ENCODE peak calls at places on chromosomes 13 and 19, in ten cellular contexts. R is cardiac fibroblast; C is cardiac muscle cell; V is endodermal cell; S is MCF 10A; O is activated B cell treated with CpG ODN at 0.5 μM for 24 hours; W is AG10803; J is GM12878; Q is CD8-positive, alpha-beta T cell; U is AG04449. D is an unnamed sample.

GRCh38 chr19:50377051-50377441 is 789 bp downstream of the NR1H2 start:
- DNase-seq in C (peak), V (peak), Q (no peak), J (no peak), S (peak), R (peak), U (no peak), W (no peak), O (no peak), D (no peak)

GRCh38 chr19:6743714-6744380 is 4.4 kb downstream of the TRIP10 start:
- DNase-seq in O (no peak), R (peak), Q (no peak), J (no peak), W (no peak), V (no peak), C (no peak), S (peak), U (no peak), D (no peak)

GRCh38 chr13:89052699-89053098 is 1381.5 kb downstream of the SLITRK5 start:
- DNase-seq in Q (no peak), O (no peak), C (no peak), J (no peak), W (no peak), R (no peak), U (no peak), S (no peak), V (no peak), D (no peak)

GRCh38 chr13:39347926-39348901 is 254.8 kb downstream of the LHFPL6 start:
- DNase-seq in Q (no peak), V (peak), J (no peak), R (no peak), C (peak), O (no peak), W (no peak), S (no peak), U (no peak), D (no peak)

GRCh38 chr19:38632476-38633213 is 13.7 kb downstream of the EIF3K start:
- DNase-seq in C (no peak), U (no peak), W (no peak), V (peak), R (no peak), Q (no peak), O (no peak), J (no peak), S (no peak), D (no peak)

GRCh38 chr13:94063096-94063495 is 416.4 kb downstream of the DCT start:
- DNase-seq in C (no peak), W (peak), Q (no peak), S (no peak), V (no peak), O (no peak), J (no peak), U (no peak), R (peak), D (no peak)

GRCh38 chr13:109778102-109778542 is 8.3 kb downstream of the IRS2 start:
- DNase-seq in S (peak), R (peak), U (no peak), Q (no peak), V (no peak), O (no peak), C (no peak), W (no peak), J (no peak), D (no peak)

GRCh38 chr19:55112781-55113569 is 4.5 kb downstream of the PPP1R12C start:
- DNase-seq in V (peak), O (no peak), J (no peak), R (no peak), W (no peak), U (no peak), C (no peak), S (no peak), Q (no peak), D (no peak)

GRCh38 chr13:60514891-60515290 is 117.9 kb downstream of the TDRD3 start:
- DNase-seq in S (no peak), O (no peak), V (no peak), R (no peak), C (no peak), W (peak), U (no peak), Q (no peak), J (no peak), D (no peak)

GRCh38 chr19:56671613-56671994 is at the start of gene ZNF835:
- DNase-seq in V (peak), C (peak), Q (peak), S (no peak), O (peak), W (no peak), R (peak), J (no peak), U (no peak), D (no peak)

GRCh38 chr19:44846455-44847143 is 502 bp downstream of the NECTIN2 start:
- DNase-seq in J (no peak), O (no peak), V (peak), U (no peak), S (peak), R (peak), Q (no peak), W (peak), C (peak), D (peak)

GRCh38 chr13:91313103-91313502 is 34.4 kb upstream of the MIR17HG start:
- DNase-seq in J (no peak), R (peak), W (peak), V (peak), S (peak), C (peak), U (no peak), Q (no peak), O (no peak), D (no peak)

GRCh38 chr13:28817204-28817603 is 2.9 kb upstream of the MTUS2 start:
- DNase-seq in Q (no peak), R (no peak), C (peak), J (no peak), S (no peak), V (peak), O (no peak), U (no peak), W (no peak), D (no peak)
- TF ChIP-seq CTCF in Q (no peak), R (no peak), C (peak), J (no peak), S (peak), V (peak), O (no peak), U (no peak), W (no peak), D (peak)

GRCh38 chr13:76667551-76667950 is 218.7 kb downstream of the KCTD12 start:
- DNase-seq in R (peak), J (no peak), C (no peak), S (peak), O (no peak), Q (no peak), U (peak), V (no peak), W (peak), D (no peak)
- TF ChIP-seq CTCF in R (peak), J (peak), C (peak), S (peak), O (no peak), Q (no peak), U (peak), V (peak), W (peak), D (peak)

GRCh38 chr13:76856141-76856571 is 30.0 kb downstream of the KCTD12 start:
- DNase-seq in J (no peak), O (no peak), C (no peak), Q (no peak), V (no peak), U (no peak), R (peak), W (peak), S (peak), D (no peak)
- TF ChIP-seq CTCF in J (no peak), O (no peak), C (no peak), Q (no peak), V (no peak), U (no peak), R (no peak), W (no peak), S (no peak), D (no peak)

GRCh38 chr19:5312058-5312457 is 28.6 kb downstream of the PTPRS start:
- DNase-seq in W (no peak), J (no peak), U (no peak), S (no peak), R (no peak), C (no peak), Q (no peak), O (no peak), V (no peak), D (no peak)

GRCh38 chr19:5306531-5306930 is 34.1 kb downstream of the PTPRS start:
- DNase-seq in S (no peak), C (no peak), Q (no peak), R (no peak), W (no peak), J (no peak), O (no peak), V (no peak), U (no peak), D (no peak)

GRCh38 chr19:5307655-5308054 is 33.0 kb downstream of the PTPRS start:
- DNase-seq in U (no peak), Q (no peak), R (no peak), S (no peak), O (no peak), J (no peak), C (no peak), V (no peak), W (no peak), D (no peak)

GRCh38 chr19:5308471-5309437 is 31.9 kb downstream of the PTPRS start:
- DNase-seq in W (peak), U (peak), R (peak), V (no peak), C (no peak), O (no peak), S (peak), Q (no peak), J (no peak), D (no peak)

GRCh38 chr19:5309438-5310204 is 31.0 kb downstream of the PTPRS start:
- DNase-seq in U (no peak), C (no peak), J (no peak), R (peak), O (no peak), V (peak), S (no peak), W (no peak), Q (no peak), D (no peak)
- TF ChIP-seq CTCF in U (no peak), C (peak), J (no peak), R (no peak), O (no peak), V (peak), S (no peak), W (no peak), Q (no peak), D (no peak)

DNA sequence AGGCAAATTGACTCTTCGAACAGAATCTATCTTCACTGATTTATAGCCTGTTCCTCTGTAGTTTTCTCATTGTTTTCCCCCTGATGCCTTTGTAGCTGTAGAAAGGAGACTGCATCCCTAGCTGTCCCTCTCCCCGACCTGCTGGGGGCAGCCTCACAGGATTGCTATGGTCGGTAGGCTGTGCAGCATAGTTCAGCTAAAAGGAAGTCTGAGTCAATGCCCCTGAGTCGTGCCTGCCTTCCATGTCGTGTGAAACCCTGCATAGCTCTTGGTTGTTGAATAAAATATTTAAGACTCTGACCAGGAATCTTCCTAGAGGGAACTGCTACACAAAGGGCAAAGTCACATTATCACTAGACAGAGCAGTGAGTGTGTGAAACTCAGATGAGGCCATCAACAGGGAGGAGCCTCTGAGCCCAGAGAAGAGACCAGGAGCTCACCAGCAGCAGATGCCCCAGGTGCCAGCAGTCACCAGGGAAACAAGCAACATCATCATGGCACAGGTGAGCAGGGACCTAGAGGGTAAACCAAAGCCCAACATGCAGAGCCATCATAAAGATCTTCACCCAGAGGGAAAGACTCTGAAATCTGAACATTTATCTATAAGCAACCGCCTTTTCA is 108.4 kb upstream of the NBEA start:
- DNase-seq in R (peak), Q (no peak), J (no peak), U (no peak), O (no peak), S (peak), V (peak), C (no peak), W (peak), D (no peak)
- TF ChIP-seq CTCF in R (no peak), Q (no peak), J (no peak), U (no peak), O (no peak), S (no peak), V (peak), C (no peak), W (peak), D (no peak)

GRCh38 chr19:29477831-29478577 is 47.8 kb upstream of the VSTM2B start:
- DNase-seq in U (no peak), V (peak), R (no peak), W (no peak), Q (no peak), C (no peak), J (no peak), S (no peak), O (no peak), D (no peak)

GRCh38 chr19:29480507-29480906 is 45.3 kb upstream of the VSTM2B start:
- DNase-seq in C (no peak), R (no peak), J (no peak), S (no peak), Q (no peak), W (no peak), O (no peak), U (no peak), V (peak), D (no peak)

GRCh38 chr19:29476528-29476927 is 49.3 kb upstream of the VSTM2B start:
- DNase-seq in Q (no peak), C (no peak), U (no peak), S (no peak), J (no peak), R (no peak), O (no peak), V (peak), W (no peak), D (no peak)

GRCh38 chr19:29479941-29480340 is 45.9 kb upstream of the VSTM2B start:
- DNase-seq in Q (no peak), R (no peak), W (no peak), U (no peak), S (no peak), J (no peak), C (no peak), V (peak), O (no peak), D (no peak)

GRCh38 chr19:29478578-29479565 is 46.9 kb upstream of the VSTM2B start:
- DNase-seq in C (peak), J (no peak), S (no peak), W (peak), R (no peak), V (peak), O (no peak), U (no peak), Q (no peak), D (peak)
- TF ChIP-seq CTCF in C (peak), J (peak), S (no peak), W (peak), R (no peak), V (peak), O (no peak), U (peak), Q (no peak), D (peak)

GRCh38 chr19:31318790-31319189 is 30.4 kb downstream of the TSHZ3 start:
- DNase-seq in Q (no peak), J (no peak), C (peak), U (no peak), V (peak), W (no peak), O (no peak), S (no peak), R (no peak), D (peak)
- TF ChIP-seq CTCF in Q (no peak), J (no peak), C (no peak), U (no peak), V (no peak), W (no peak), O (no peak), S (no peak), R (no peak), D (no peak)

GRCh38 chr13:77475345-77476084 is 60.0 kb upstream of the SCEL start:
- DNase-seq in U (no peak), J (no peak), W (no peak), Q (no peak), C (no peak), S (no peak), R (no peak), O (no peak), V (no peak), D (no peak)
- TF ChIP-seq CTCF in U (no peak), J (no peak), W (no peak), Q (no peak), C (no peak), S (no peak), R (no peak), O (no peak), V (no peak), D (no peak)

GRCh38 chr13:21672811-21673591 is 2.1 kb downstream of the FGF9 start:
- DNase-seq in V (no peak), O (no peak), R (no peak), U (no peak), C (peak), S (no peak), J (no peak), Q (no peak), W (no peak), D (no peak)

GRCh38 chr13:21668665-21669599 is 1.9 kb upstream of the FGF9 start:
- DNase-seq in S (no peak), R (peak), C (peak), J (no peak), U (no peak), V (peak), Q (no peak), O (peak), W (peak), D (no peak)

GRCh38 chr13:21670006-21670882 is 629 bp upstream of the FGF9 start:
- DNase-seq in W (peak), O (peak), Q (peak), R (peak), V (peak), S (peak), J (no peak), U (no peak), C (peak), D (peak)

GRCh38 chr13:21671793-21672680 is 1.2 kb downstream of the FGF9 start:
- DNase-seq in S (no peak), Q (no peak), R (no peak), U (no peak), O (no peak), V (peak), W (no peak), J (no peak), C (peak), D (no peak)

GRCh38 chr13:21670883-21671792 is at the start of gene FGF9:
- DNase-seq in U (peak), J (peak), Q (peak), C (peak), S (peak), R (peak), W (peak), O (peak), V (peak), D (peak)
- TF ChIP-seq CTCF in U (no peak), J (no peak), Q (no peak), C (no peak), S (no peak), R (no peak), W (no peak), O (no peak), V (peak), D (peak)

GRCh38 chr13:30004204-30004603 is 153.8 kb upstream of the UBL3 start:
- DNase-seq in U (no peak), J (no peak), Q (no peak), O (no peak), V (no peak), R (peak), C (no peak), W (peak), S (peak), D (peak)

GRCh38 chr13:30002577-30002976 is 152.2 kb upstream of the UBL3 start:
- DNase-seq in J (no peak), Q (no peak), C (no peak), U (peak), O (no peak), V (no peak), R (peak), W (peak), S (peak), D (no peak)

GRCh38 chr13:30000373-30000770 is 150.0 kb upstream of the UBL3 start:
- DNase-seq in U (no peak), Q (no peak), R (no peak), O (no peak), C (no peak), J (no peak), W (no peak), S (no peak), V (no peak), D (no peak)

GRCh38 chr13:29996316-29996715 is 145.9 kb upstream of the UBL3 start:
- DNase-seq in U (no peak), W (no peak), R (no peak), J (no peak), O (no peak), Q (no peak), C (no peak), V (no peak), S (no peak), D (no peak)

DNA sequence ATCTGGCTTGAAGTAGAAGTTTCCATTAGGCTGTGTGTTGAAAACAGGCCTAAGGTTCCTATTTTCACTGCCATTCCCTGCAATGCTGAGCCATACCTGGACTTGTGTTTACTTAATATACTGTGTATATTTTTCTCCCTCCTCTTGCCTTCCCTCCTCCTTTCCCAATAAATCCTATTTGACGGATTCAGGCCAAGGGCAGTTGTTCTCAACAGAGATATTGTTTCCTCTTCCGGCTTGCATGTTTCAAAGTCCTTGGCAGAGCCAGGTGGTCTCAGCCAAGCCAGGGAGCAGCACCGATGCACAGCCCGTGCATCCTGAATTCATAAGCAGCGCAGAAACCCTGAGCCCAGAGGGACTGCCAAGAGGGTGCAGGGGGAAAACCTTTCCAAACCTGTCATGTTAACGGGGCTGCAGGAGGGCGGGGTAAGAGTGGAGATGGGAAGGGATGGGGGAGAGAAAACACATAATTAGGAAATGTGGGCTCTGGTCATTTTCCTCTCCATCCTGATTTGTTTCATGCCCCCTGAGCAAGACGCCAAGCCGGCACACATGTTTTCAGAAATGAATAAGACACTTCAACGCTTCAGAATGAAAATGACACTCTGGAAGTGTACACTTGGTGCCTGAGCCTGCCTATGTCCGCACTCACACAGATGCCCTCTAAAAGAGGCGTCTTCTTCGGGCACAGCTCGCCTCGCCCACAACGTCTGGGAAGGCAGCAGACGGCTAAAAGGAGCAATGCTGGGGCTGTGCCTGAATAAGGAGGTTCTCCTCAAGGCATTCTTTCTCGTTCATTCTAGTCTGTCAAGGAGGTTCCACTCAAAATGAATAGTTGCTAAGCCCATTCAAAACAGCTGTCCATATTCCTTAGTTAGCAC is 149.3 kb upstream of the UBL3 start:
- DNase-seq in V (no peak), U (no peak), O (no peak), W (no peak), S (no peak), J (no peak), C (no peak), R (no peak), Q (no peak), D (no peak)
- TF ChIP-seq CTCF in V (no peak), U (no peak), O (no peak), W (no peak), S (no peak), J (no peak), C (no peak), R (no peak), Q (no peak), D (no peak)